ENCODE peak calls at places on chromosomes 2 and 18, in five cellular contexts. One of them, this sample, is unnamed.

GRCh38 chr2:98346259-98347236 is at the start of gene CNGA3:
- DNase-seq in psoas muscle: peak
- DNase-seq in skeletal muscle cell: no peak
- DNase-seq in hepatocyte: peak
- DNase-seq in iPS-NIHi11: peak
- DNase-seq in this sample: no peak

GRCh38 chr2:152847067-152847466 is 128.6 kb downstream of the ARL6IP6 start:
- DNase-seq in psoas muscle: no peak
- DNase-seq in iPS-NIHi11: no peak
- DNase-seq in skeletal muscle cell: peak
- DNase-seq in hepatocyte: peak
- DNase-seq in this sample: no peak

GRCh38 chr2:240915526-240916335 is 9.6 kb downstream of the CROCC2 start:
- DNase-seq in skeletal muscle cell: no peak
- DNase-seq in iPS-NIHi11: no peak
- DNase-seq in psoas muscle: peak
- DNase-seq in hepatocyte: no peak
- DNase-seq in this sample: no peak

GRCh38 chr2:137865954-137866540 is 98.2 kb upstream of the HNMT start:
- DNase-seq in skeletal muscle cell: peak
- DNase-seq in hepatocyte: peak
- DNase-seq in psoas muscle: no peak
- DNase-seq in iPS-NIHi11: peak
- DNase-seq in this sample: peak

GRCh38 chr18:68797901-68798300 is at the start of gene CCDC102B:
- DNase-seq in psoas muscle: no peak
- DNase-seq in iPS-NIHi11: no peak
- DNase-seq in hepatocyte: peak
- DNase-seq in skeletal muscle cell: peak
- DNase-seq in this sample: no peak

GRCh38 chr18:79384151-79384807 is 11.5 kb upstream of the NFATC1 start:
- DNase-seq in psoas muscle: peak
- DNase-seq in iPS-NIHi11: no peak
- DNase-seq in skeletal muscle cell: no peak
- DNase-seq in hepatocyte: no peak
- DNase-seq in this sample: no peak

GRCh38 chr2:64461271-64462058 is 7.5 kb downstream of the LGALSL start:
- DNase-seq in skeletal muscle cell: no peak
- DNase-seq in hepatocyte: no peak
- DNase-seq in psoas muscle: no peak
- DNase-seq in iPS-NIHi11: no peak
- DNase-seq in this sample: no peak

GRCh38 chr2:142582317-142582716 is 295.1 kb upstream of the KYNU start:
- DNase-seq in psoas muscle: no peak
- DNase-seq in hepatocyte: no peak
- DNase-seq in iPS-NIHi11: no peak
- DNase-seq in skeletal muscle cell: no peak
- DNase-seq in this sample: no peak

GRCh38 chr2:204628926-204629661 is 83.8 kb downstream of the PARD3B start:
- DNase-seq in skeletal muscle cell: peak
- DNase-seq in iPS-NIHi11: no peak
- DNase-seq in hepatocyte: no peak
- DNase-seq in psoas muscle: no peak
- DNase-seq in this sample: no peak

GRCh38 chr2:233551491-233551890 is 15.1 kb downstream of the USP40 start:
- DNase-seq in psoas muscle: no peak
- DNase-seq in iPS-NIHi11: no peak
- DNase-seq in hepatocyte: no peak
- DNase-seq in skeletal muscle cell: no peak
- DNase-seq in this sample: no peak

GRCh38 chr2:16064719-16065118 is 124.4 kb downstream of the MYCN start:
- DNase-seq in iPS-NIHi11: no peak
- DNase-seq in psoas muscle: no peak
- DNase-seq in hepatocyte: no peak
- DNase-seq in skeletal muscle cell: no peak
- DNase-seq in this sample: no peak

GRCh38 chr2:170770304-170771048 is at the start of gene ERICH2:
- DNase-seq in hepatocyte: peak
- DNase-seq in skeletal muscle cell: peak
- DNase-seq in psoas muscle: peak
- DNase-seq in iPS-NIHi11: peak
- DNase-seq in this sample: no peak

GRCh38 chr18:79460445-79461300 is 64.9 kb downstream of the NFATC1 start:
- DNase-seq in psoas muscle: no peak
- DNase-seq in hepatocyte: no peak
- DNase-seq in iPS-NIHi11: no peak
- DNase-seq in skeletal muscle cell: no peak
- DNase-seq in this sample: no peak

GRCh38 chr2:234930397-234930796 is 21.4 kb upstream of the SH3BP4 start:
- DNase-seq in psoas muscle: no peak
- DNase-seq in skeletal muscle cell: no peak
- DNase-seq in hepatocyte: no peak
- DNase-seq in iPS-NIHi11: no peak
- DNase-seq in this sample: no peak

GRCh38 chr18:76980663-76981387 is 151.8 kb downstream of the MBP start:
- DNase-seq in iPS-NIHi11: no peak
- DNase-seq in skeletal muscle cell: no peak
- DNase-seq in psoas muscle: no peak
- DNase-seq in hepatocyte: no peak
- DNase-seq in this sample: no peak

GRCh38 chr2:208579678-208580077 is 173.1 kb downstream of the PTH2R start:
- DNase-seq in hepatocyte: no peak
- DNase-seq in iPS-NIHi11: no peak
- DNase-seq in psoas muscle: no peak
- DNase-seq in skeletal muscle cell: no peak
- DNase-seq in this sample: no peak

GRCh38 chr2:140589273-140589672 is 1541.5 kb downstream of the LRP1B start:
- DNase-seq in hepatocyte: no peak
- DNase-seq in psoas muscle: no peak
- DNase-seq in skeletal muscle cell: no peak
- DNase-seq in iPS-NIHi11: no peak
- DNase-seq in this sample: no peak

GRCh38 chr2:165015052-165015642 is 59.8 kb upstream of the SLC38A11 start:
- DNase-seq in iPS-NIHi11: peak
- DNase-seq in hepatocyte: peak
- DNase-seq in psoas muscle: peak
- DNase-seq in skeletal muscle cell: no peak
- DNase-seq in this sample: peak

GRCh38 chr2:155060906-155061305 is 362.4 kb downstream of the KCNJ3 start:
- DNase-seq in hepatocyte: no peak
- DNase-seq in skeletal muscle cell: no peak
- DNase-seq in iPS-NIHi11: no peak
- DNase-seq in psoas muscle: no peak
- DNase-seq in this sample: no peak

GRCh38 chr2:7011376-7012083 is 94.3 kb downstream of the RNF144A start:
- DNase-seq in iPS-NIHi11: no peak
- DNase-seq in skeletal muscle cell: peak
- DNase-seq in hepatocyte: no peak
- DNase-seq in psoas muscle: no peak
- DNase-seq in this sample: no peak

This sample was measured in glomerular endothelial cell.